ENCODE peak calls at places on chromosomes 16 and 17, in five cellular contexts. One of them, this sample, is unnamed.

GRCh38 chr17:78368854-78369495 is 9.1 kb upstream of the SOCS3 start:
- DNase-seq in iPS-NIHi11: no peak
- DNase-seq in NCI-H1092 treated with DMSO at 0.1 percent for 48 hours: no peak
- DNase-seq in BJ: no peak
- DNase-seq in stimulated activated CD4-positive, alpha-beta T cell treated with anti-CD3 and anti-CD28 coated beads, Interleukin-12 subunit alpha, Interleukin-12 subunit beta, amount 100 ng/mL, for 48 hours: no peak
- DNase-seq in this sample: no peak

GRCh38 chr17:10316986-10317834 is 55.6 kb downstream of the MYH13 start:
- DNase-seq in iPS-NIHi11: peak
- DNase-seq in NCI-H1092 treated with DMSO at 0.1 percent for 48 hours: no peak
- DNase-seq in BJ: no peak
- DNase-seq in stimulated activated CD4-positive, alpha-beta T cell treated with anti-CD3 and anti-CD28 coated beads, Interleukin-12 subunit alpha, Interleukin-12 subunit beta, amount 100 ng/mL, for 48 hours: no peak
- DNase-seq in this sample: peak

GRCh38 chr16:35181422-35182030 is 1722.1 kb downstream of the TP53TG3F start:
- DNase-seq in iPS-NIHi11: no peak
- DNase-seq in NCI-H1092 treated with DMSO at 0.1 percent for 48 hours: no peak
- DNase-seq in BJ: no peak
- DNase-seq in stimulated activated CD4-positive, alpha-beta T cell treated with anti-CD3 and anti-CD28 coated beads, Interleukin-12 subunit alpha, Interleukin-12 subunit beta, amount 100 ng/mL, for 48 hours: no peak
- DNase-seq in this sample: no peak

GRCh38 chr16:87914326-87914725 is 22.0 kb downstream of the CA5A start:
- DNase-seq in iPS-NIHi11: no peak
- DNase-seq in NCI-H1092 treated with DMSO at 0.1 percent for 48 hours: no peak
- DNase-seq in BJ: no peak
- DNase-seq in stimulated activated CD4-positive, alpha-beta T cell treated with anti-CD3 and anti-CD28 coated beads, Interleukin-12 subunit alpha, Interleukin-12 subunit beta, amount 100 ng/mL, for 48 hours: no peak
- DNase-seq in this sample: no peak

GRCh38 chr17:73474370-73474988 is 162.7 kb upstream of the CDC42EP4 start:
- DNase-seq in iPS-NIHi11: no peak
- DNase-seq in NCI-H1092 treated with DMSO at 0.1 percent for 48 hours: peak
- DNase-seq in BJ: peak
- DNase-seq in stimulated activated CD4-positive, alpha-beta T cell treated with anti-CD3 and anti-CD28 coated beads, Interleukin-12 subunit alpha, Interleukin-12 subunit beta, amount 100 ng/mL, for 48 hours: no peak
- DNase-seq in this sample: no peak

GRCh38 chr16:2470603-2471015 is 488 bp upstream of the NTN3 start:
- DNase-seq in iPS-NIHi11: no peak
- DNase-seq in NCI-H1092 treated with DMSO at 0.1 percent for 48 hours: peak
- DNase-seq in BJ: no peak
- DNase-seq in stimulated activated CD4-positive, alpha-beta T cell treated with anti-CD3 and anti-CD28 coated beads, Interleukin-12 subunit alpha, Interleukin-12 subunit beta, amount 100 ng/mL, for 48 hours: no peak
- DNase-seq in this sample: no peak

GRCh38 chr17:1275962-1276736 is 3.3 kb upstream of the TRARG1 start:
- DNase-seq in iPS-NIHi11: peak
- DNase-seq in NCI-H1092 treated with DMSO at 0.1 percent for 48 hours: peak
- DNase-seq in BJ: no peak
- DNase-seq in stimulated activated CD4-positive, alpha-beta T cell treated with anti-CD3 and anti-CD28 coated beads, Interleukin-12 subunit alpha, Interleukin-12 subunit beta, amount 100 ng/mL, for 48 hours: peak
- DNase-seq in this sample: no peak

GRCh38 chr17:77119668-77120301 is 21.0 kb upstream of the SEC14L1 start:
- DNase-seq in iPS-NIHi11: no peak
- DNase-seq in NCI-H1092 treated with DMSO at 0.1 percent for 48 hours: no peak
- DNase-seq in BJ: no peak
- DNase-seq in stimulated activated CD4-positive, alpha-beta T cell treated with anti-CD3 and anti-CD28 coated beads, Interleukin-12 subunit alpha, Interleukin-12 subunit beta, amount 100 ng/mL, for 48 hours: no peak
- DNase-seq in this sample: no peak